ENCODE peak calls at places on chromosomes 3 and 15, in eight cellular contexts. One of them, this sample, is unnamed.

GRCh38 chr3:182485306-182485705 is 308.0 kb upstream of the ATP11B start:
- DNase-seq in WERI-Rb-1: no peak
- DNase-seq in fibroblast of lung: no peak
- DNase-seq in thyroid gland: no peak
- DNase-seq in neural crest cell: no peak
- DNase-seq in GM20000: no peak
- DNase-seq in foreskin fibroblast: no peak
- DNase-seq in foreskin keratinocyte: no peak
- DNase-seq in this sample: no peak

GRCh38 chr3:57199895-57200297 is at the start of gene HESX1:
- DNase-seq in WERI-Rb-1: no peak
- DNase-seq in foreskin keratinocyte: no peak
- DNase-seq in fibroblast of lung: no peak
- DNase-seq in foreskin fibroblast: no peak
- DNase-seq in thyroid gland: no peak
- DNase-seq in neural crest cell: no peak
- DNase-seq in GM20000: no peak
- DNase-seq in this sample: no peak

GRCh38 chr3:72161870-72162617 is 377.1 kb upstream of the PROK2 start:
- DNase-seq in foreskin fibroblast: peak
- DNase-seq in WERI-Rb-1: no peak
- DNase-seq in neural crest cell: no peak
- DNase-seq in fibroblast of lung: peak
- DNase-seq in foreskin keratinocyte: peak
- DNase-seq in GM20000: no peak
- DNase-seq in thyroid gland: peak
- DNase-seq in this sample: peak

GRCh38 chr15:68888419-68888818 is 41.9 kb upstream of the SPESP1 start:
- DNase-seq in foreskin fibroblast: no peak
- DNase-seq in fibroblast of lung: no peak
- DNase-seq in thyroid gland: no peak
- DNase-seq in WERI-Rb-1: no peak
- DNase-seq in GM20000: peak
- DNase-seq in neural crest cell: no peak
- DNase-seq in foreskin keratinocyte: no peak
- DNase-seq in this sample: no peak

GRCh38 chr3:74426571-74426970 is 187.9 kb downstream of the CNTN3 start:
- DNase-seq in foreskin fibroblast: peak
- DNase-seq in fibroblast of lung: no peak
- DNase-seq in thyroid gland: no peak
- DNase-seq in neural crest cell: no peak
- DNase-seq in foreskin keratinocyte: no peak
- DNase-seq in GM20000: no peak
- DNase-seq in WERI-Rb-1: no peak
- DNase-seq in this sample: no peak

GRCh38 chr3:61771976-61772375 is 210.6 kb downstream of the PTPRG start:
- DNase-seq in foreskin fibroblast: no peak
- DNase-seq in neural crest cell: no peak
- DNase-seq in GM20000: no peak
- DNase-seq in WERI-Rb-1: no peak
- DNase-seq in thyroid gland: peak
- DNase-seq in foreskin keratinocyte: no peak
- DNase-seq in fibroblast of lung: peak
- DNase-seq in this sample: no peak

GRCh38 chr3:36877930-36878685 is 66.7 kb downstream of the TRANK1 start:
- DNase-seq in WERI-Rb-1: no peak
- DNase-seq in neural crest cell: no peak
- DNase-seq in fibroblast of lung: no peak
- DNase-seq in GM20000: no peak
- DNase-seq in foreskin fibroblast: no peak
- DNase-seq in foreskin keratinocyte: no peak
- DNase-seq in thyroid gland: no peak
- DNase-seq in this sample: no peak

GRCh38 chr3:150956376-150956775 is 16.2 kb downstream of the CLRN1 start:
- DNase-seq in GM20000: no peak
- DNase-seq in foreskin keratinocyte: peak
- DNase-seq in thyroid gland: no peak
- DNase-seq in WERI-Rb-1: no peak
- DNase-seq in foreskin fibroblast: peak
- DNase-seq in fibroblast of lung: peak
- DNase-seq in neural crest cell: no peak
- DNase-seq in this sample: no peak

GRCh38 chr3:183653209-183654064 is 18.0 kb downstream of the KLHL24 start:
- DNase-seq in WERI-Rb-1: no peak
- DNase-seq in foreskin keratinocyte: no peak
- DNase-seq in GM20000: no peak
- DNase-seq in foreskin fibroblast: peak
- DNase-seq in neural crest cell: no peak
- DNase-seq in fibroblast of lung: no peak
- DNase-seq in thyroid gland: no peak
- DNase-seq in this sample: no peak

GRCh38 chr3:48696156-48696555 is 10.4 kb upstream of the NCKIPSD start:
- DNase-seq in foreskin keratinocyte: no peak
- DNase-seq in neural crest cell: no peak
- DNase-seq in foreskin fibroblast: no peak
- DNase-seq in GM20000: no peak
- DNase-seq in WERI-Rb-1: no peak
- DNase-seq in thyroid gland: no peak
- DNase-seq in fibroblast of lung: no peak
- DNase-seq in this sample: no peak

GRCh38 chr3:52444860-52445793 is at the start of gene SEMA3G:
- DNase-seq in WERI-Rb-1: peak
- DNase-seq in neural crest cell: peak
- DNase-seq in foreskin keratinocyte: no peak
- DNase-seq in GM20000: peak
- DNase-seq in thyroid gland: peak
- DNase-seq in fibroblast of lung: peak
- DNase-seq in foreskin fibroblast: peak
- DNase-seq in this sample: no peak

GRCh38 chr15:101136381-101137268 is 115.2 kb downstream of the CHSY1 start:
- DNase-seq in thyroid gland: no peak
- DNase-seq in fibroblast of lung: no peak
- DNase-seq in GM20000: no peak
- DNase-seq in WERI-Rb-1: no peak
- DNase-seq in neural crest cell: no peak
- DNase-seq in foreskin fibroblast: no peak
- DNase-seq in foreskin keratinocyte: no peak
- DNase-seq in this sample: no peak

GRCh38 chr3:32313723-32314473 is 75.4 kb downstream of the CMTM8 start:
- DNase-seq in GM20000: no peak
- DNase-seq in foreskin fibroblast: peak
- DNase-seq in fibroblast of lung: peak
- DNase-seq in WERI-Rb-1: no peak
- DNase-seq in foreskin keratinocyte: peak
- DNase-seq in neural crest cell: no peak
- DNase-seq in thyroid gland: no peak
- DNase-seq in this sample: no peak

GRCh38 chr3:128323206-128324081 is 143.2 kb downstream of the DNAJB8 start:
- DNase-seq in WERI-Rb-1: no peak
- DNase-seq in foreskin keratinocyte: no peak
- DNase-seq in thyroid gland: no peak
- DNase-seq in GM20000: no peak
- DNase-seq in foreskin fibroblast: no peak
- DNase-seq in fibroblast of lung: no peak
- DNase-seq in neural crest cell: no peak
- DNase-seq in this sample: no peak

GRCh38 chr3:151838574-151839312 is 24.8 kb downstream of the AADAC start:
- DNase-seq in GM20000: peak
- DNase-seq in WERI-Rb-1: peak
- DNase-seq in thyroid gland: peak
- DNase-seq in foreskin fibroblast: peak
- DNase-seq in foreskin keratinocyte: no peak
- DNase-seq in neural crest cell: peak
- DNase-seq in fibroblast of lung: peak
- DNase-seq in this sample: no peak

GRCh38 chr3:105868450-105868744 is 415 bp downstream of the CBLB start:
- DNase-seq in WERI-Rb-1: peak
- DNase-seq in fibroblast of lung: peak
- DNase-seq in foreskin fibroblast: peak
- DNase-seq in neural crest cell: peak
- DNase-seq in foreskin keratinocyte: no peak
- DNase-seq in GM20000: peak
- DNase-seq in thyroid gland: peak
- DNase-seq in this sample: peak

GRCh38 chr3:189911001-189911400 is 209.7 kb downstream of the P3H2 start:
- DNase-seq in fibroblast of lung: no peak
- DNase-seq in foreskin keratinocyte: no peak
- DNase-seq in neural crest cell: no peak
- DNase-seq in GM20000: no peak
- DNase-seq in WERI-Rb-1: no peak
- DNase-seq in foreskin fibroblast: no peak
- DNase-seq in thyroid gland: no peak
- DNase-seq in this sample: no peak

GRCh38 chr15:93289951-93290350 is 200.9 kb upstream of the RGMA start:
- DNase-seq in thyroid gland: no peak
- DNase-seq in GM20000: no peak
- DNase-seq in fibroblast of lung: no peak
- DNase-seq in WERI-Rb-1: no peak
- DNase-seq in foreskin keratinocyte: no peak
- DNase-seq in neural crest cell: no peak
- DNase-seq in foreskin fibroblast: no peak
- DNase-seq in this sample: no peak

GRCh38 chr15:52804526-52805081 is 14.5 kb upstream of the ONECUT1 start:
- DNase-seq in foreskin fibroblast: peak
- DNase-seq in foreskin keratinocyte: no peak
- DNase-seq in neural crest cell: peak
- DNase-seq in WERI-Rb-1: no peak
- DNase-seq in fibroblast of lung: no peak
- DNase-seq in GM20000: peak
- DNase-seq in thyroid gland: no peak
- DNase-seq in this sample: no peak

GRCh38 chr3:61847784-61848462 is 286.6 kb downstream of the PTPRG start:
- DNase-seq in thyroid gland: peak
- DNase-seq in GM20000: no peak
- DNase-seq in foreskin keratinocyte: no peak
- DNase-seq in WERI-Rb-1: peak
- DNase-seq in fibroblast of lung: peak
- DNase-seq in neural crest cell: no peak
- DNase-seq in foreskin fibroblast: peak
- DNase-seq in this sample: no peak

GRCh38 chr15:38611228-38611627 is 46.6 kb upstream of the RASGRP1 start:
- DNase-seq in fibroblast of lung: no peak
- DNase-seq in GM20000: no peak
- DNase-seq in foreskin keratinocyte: no peak
- DNase-seq in WERI-Rb-1: no peak
- DNase-seq in thyroid gland: no peak
- DNase-seq in foreskin fibroblast: no peak
- DNase-seq in neural crest cell: no peak
- DNase-seq in this sample: no peak

GRCh38 chr15:39411102-39411989 is 169.5 kb upstream of the THBS1 start:
- DNase-seq in thyroid gland: no peak
- DNase-seq in foreskin fibroblast: no peak
- DNase-seq in foreskin keratinocyte: peak
- DNase-seq in fibroblast of lung: peak
- DNase-seq in GM20000: peak
- DNase-seq in neural crest cell: no peak
- DNase-seq in WERI-Rb-1: no peak
- DNase-seq in this sample: no peak

GRCh38 chr3:134711284-134711683 is 60.5 kb upstream of the KY start:
- DNase-seq in thyroid gland: no peak
- DNase-seq in fibroblast of lung: peak
- DNase-seq in foreskin keratinocyte: no peak
- DNase-seq in foreskin fibroblast: no peak
- DNase-seq in neural crest cell: no peak
- DNase-seq in WERI-Rb-1: no peak
- DNase-seq in GM20000: no peak
- DNase-seq in this sample: no peak

GRCh38 chr15:88120021-88120420 is 136.5 kb downstream of the NTRK3 start:
- DNase-seq in foreskin fibroblast: no peak
- DNase-seq in thyroid gland: no peak
- DNase-seq in WERI-Rb-1: no peak
- DNase-seq in fibroblast of lung: no peak
- DNase-seq in foreskin keratinocyte: no peak
- DNase-seq in neural crest cell: no peak
- DNase-seq in GM20000: no peak
- DNase-seq in this sample: no peak
- TF ChIP-seq CTCF in foreskin fibroblast: no peak
- TF ChIP-seq CTCF in thyroid gland: no peak
- TF ChIP-seq CTCF in WERI-Rb-1: no peak
- TF ChIP-seq CTCF in fibroblast of lung: no peak
- TF ChIP-seq CTCF in foreskin keratinocyte: no peak
- TF ChIP-seq CTCF in neural crest cell: no peak
- TF ChIP-seq CTCF in GM20000: no peak
- TF ChIP-seq CTCF in this sample: no peak

GRCh38 chr15:67613708-67614107 is 71.2 kb downstream of the MAP2K5 start:
- DNase-seq in GM20000: no peak
- DNase-seq in WERI-Rb-1: no peak
- DNase-seq in foreskin keratinocyte: no peak
- DNase-seq in neural crest cell: no peak
- DNase-seq in fibroblast of lung: no peak
- DNase-seq in thyroid gland: no peak
- DNase-seq in foreskin fibroblast: no peak
- DNase-seq in this sample: no peak
- TF ChIP-seq CTCF in GM20000: no peak
- TF ChIP-seq CTCF in WERI-Rb-1: no peak
- TF ChIP-seq CTCF in foreskin keratinocyte: peak
- TF ChIP-seq CTCF in neural crest cell: peak
- TF ChIP-seq CTCF in fibroblast of lung: no peak
- TF ChIP-seq CTCF in thyroid gland: no peak
- TF ChIP-seq CTCF in foreskin fibroblast: no peak
- TF ChIP-seq CTCF in this sample: no peak

DNA sequence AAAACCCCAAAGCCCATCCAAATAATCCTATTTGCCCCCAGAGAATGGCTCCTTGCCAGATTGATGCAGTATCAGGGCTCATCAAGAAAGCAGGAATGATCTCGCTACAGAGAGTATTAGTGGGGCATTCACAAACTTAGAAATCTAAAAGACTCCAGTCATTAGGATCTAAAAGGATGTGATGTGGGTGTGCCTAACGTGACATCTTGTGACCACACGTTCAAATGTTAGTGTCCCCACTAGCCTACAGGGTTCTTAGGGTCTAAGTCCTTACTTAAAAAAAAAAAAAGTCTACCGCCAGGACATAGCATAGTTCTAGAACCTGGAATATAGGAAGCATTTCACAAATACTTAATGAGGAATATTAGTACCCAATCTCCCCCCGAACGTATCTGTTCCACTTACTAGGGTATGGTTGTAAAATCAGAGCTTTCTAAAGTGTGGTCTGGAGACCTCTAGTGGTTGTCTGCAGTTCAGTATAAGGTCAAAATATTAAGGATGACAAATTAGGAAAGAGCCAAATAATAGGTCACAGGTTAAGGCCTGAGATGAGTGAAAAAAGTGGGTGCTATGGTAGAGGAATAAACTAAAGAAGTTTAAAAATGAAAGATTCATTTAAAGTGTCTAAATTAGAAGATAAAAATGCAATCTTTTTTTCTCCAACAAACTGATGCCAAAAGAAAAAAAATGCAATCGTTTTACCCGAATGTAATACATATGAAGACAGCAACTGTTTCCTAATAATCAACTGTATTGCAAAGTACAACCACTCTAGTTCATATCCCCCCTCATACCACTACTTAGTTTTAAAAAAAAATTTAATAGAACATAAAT is 4.2 kb upstream of the CHRM5 start:
- DNase-seq in foreskin keratinocyte: no peak
- DNase-seq in fibroblast of lung: peak
- DNase-seq in foreskin fibroblast: peak
- DNase-seq in neural crest cell: no peak
- DNase-seq in WERI-Rb-1: no peak
- DNase-seq in thyroid gland: no peak
- DNase-seq in GM20000: peak
- DNase-seq in this sample: no peak
- TF ChIP-seq CTCF in foreskin keratinocyte: peak
- TF ChIP-seq CTCF in fibroblast of lung: peak
- TF ChIP-seq CTCF in foreskin fibroblast: peak
- TF ChIP-seq CTCF in neural crest cell: peak
- TF ChIP-seq CTCF in WERI-Rb-1: peak
- TF ChIP-seq CTCF in thyroid gland: peak
- TF ChIP-seq CTCF in GM20000: peak
- TF ChIP-seq CTCF in this sample: no peak

GRCh38 chr3:153443961-153444360 is 281.9 kb downstream of the RAP2B start:
- DNase-seq in GM20000: no peak
- DNase-seq in thyroid gland: no peak
- DNase-seq in foreskin fibroblast: peak
- DNase-seq in foreskin keratinocyte: no peak
- DNase-seq in fibroblast of lung: no peak
- DNase-seq in neural crest cell: no peak
- DNase-seq in WERI-Rb-1: no peak
- DNase-seq in this sample: no peak
- TF ChIP-seq CTCF in GM20000: no peak
- TF ChIP-seq CTCF in thyroid gland: no peak
- TF ChIP-seq CTCF in foreskin fibroblast: no peak
- TF ChIP-seq CTCF in foreskin keratinocyte: peak
- TF ChIP-seq CTCF in fibroblast of lung: no peak
- TF ChIP-seq CTCF in neural crest cell: peak
- TF ChIP-seq CTCF in WERI-Rb-1: no peak
- TF ChIP-seq CTCF in this sample: no peak

This sample was measured in omental fat pad.